ENCODE peak calls at places on chromosomes 4 and X, in ten cellular contexts. C is fibroblast of lung; D is heart left ventricle; O is DND-41; H is SK-N-SH; F is psoas muscle; X is MM.1S; B is A673; P is PC-3; Q is CD8-positive, alpha-beta T cell. R is an unnamed sample.

GRCh38 chrX:136199365-136199764 is 51.8 kb downstream of the MAP7D3 start:
- DNase-seq in C (peak), D (no peak), O (no peak), H (no peak), F (no peak), X (no peak), B (no peak), P (no peak), Q (no peak), R (no peak)

GRCh38 chrX:46220822-46221221 is 324.4 kb downstream of the ZNF674 start:
- DNase-seq in C (no peak), D (no peak), O (no peak), H (no peak), F (no peak), X (no peak), B (no peak), P (no peak), Q (no peak), R (no peak)

GRCh38 chr4:56241500-56241899 is 145.8 kb downstream of the AASDH start:
- DNase-seq in C (no peak), D (no peak), O (no peak), H (no peak), F (no peak), X (no peak), B (no peak), P (no peak), Q (no peak), R (no peak)

GRCh38 chr4:158133551-158133950 is 39.3 kb downstream of the GASK1B start:
- DNase-seq in C (no peak), D (no peak), O (no peak), H (no peak), F (no peak), X (no peak), B (no peak), P (no peak), Q (no peak), R (no peak)

GRCh38 chr4:80045831-80046230 is 27.2 kb downstream of the ANTXR2 start:
- DNase-seq in C (peak), D (no peak), O (no peak), H (no peak), F (no peak), X (no peak), B (no peak), P (no peak), Q (no peak), R (no peak)

GRCh38 chr4:17997129-17997528 is 24.4 kb downstream of the LCORL start:
- DNase-seq in C (no peak), D (no peak), O (no peak), H (no peak), F (no peak), X (no peak), B (peak), P (no peak), Q (no peak), R (no peak)

GRCh38 chr4:36841583-36842326 is 402.8 kb upstream of the NWD2 start:
- DNase-seq in C (no peak), D (no peak), O (no peak), H (no peak), F (no peak), X (no peak), B (no peak), P (peak), Q (no peak), R (no peak)

GRCh38 chr4:90080116-90080515 is 47.1 kb upstream of the CCSER1 start:
- DNase-seq in C (no peak), D (no peak), O (no peak), H (peak), F (no peak), X (peak), B (no peak), P (no peak), Q (no peak), R (no peak)

GRCh38 chr4:112147697-112148096 is 2.4 kb downstream of the FAM241A start:
- DNase-seq in C (no peak), D (peak), O (no peak), H (no peak), F (no peak), X (no peak), B (peak), P (no peak), Q (no peak), R (no peak)

GRCh38 chrX:13317366-13317765 is 2.5 kb downstream of the ATXN3L start:
- DNase-seq in C (no peak), D (no peak), O (no peak), H (no peak), F (no peak), X (no peak), B (no peak), P (no peak), Q (no peak), R (no peak)

GRCh38 chr4:123955167-123955824 is 558.7 kb downstream of the SPRY1 start:
- DNase-seq in C (no peak), D (no peak), O (no peak), H (no peak), F (no peak), X (no peak), B (no peak), P (peak), Q (no peak), R (no peak)

GRCh38 chrX:118189628-118190027 is 73.0 kb upstream of the KLHL13 start:
- DNase-seq in C (no peak), D (peak), O (no peak), H (peak), F (no peak), X (no peak), B (no peak), P (no peak), Q (no peak), R (no peak)

GRCh38 chr4:4838602-4839470 is 20.6 kb upstream of the MSX1 start:
- DNase-seq in C (no peak), D (no peak), O (no peak), H (no peak), F (no peak), X (no peak), B (no peak), P (no peak), Q (no peak), R (no peak)

GRCh38 chrX:153690466-153690865 is 2.7 kb downstream of the SLC6A8 start:
- DNase-seq in C (no peak), D (peak), O (no peak), H (no peak), F (no peak), X (no peak), B (no peak), P (no peak), Q (no peak), R (no peak)

GRCh38 chrX:13669246-13669689 is 16.3 kb downstream of the TCEANC start:
- DNase-seq in C (peak), D (peak), O (no peak), H (no peak), F (peak), X (peak), B (peak), P (peak), Q (peak), R (peak)

GRCh38 chr4:109302366-109303140 is at the start of gene COL25A1:
- DNase-seq in C (peak), D (peak), O (no peak), H (peak), F (peak), X (peak), B (peak), P (no peak), Q (peak), R (peak)

GRCh38 chrX:42107495-42108139 is 184.3 kb upstream of the CASK start:
- DNase-seq in C (no peak), D (no peak), O (no peak), H (no peak), F (no peak), X (no peak), B (no peak), P (no peak), Q (no peak), R (no peak)

GRCh38 chr4:138835833-138836521 is 179.6 kb upstream of the NOCT start:
- DNase-seq in C (peak), D (peak), O (no peak), H (peak), F (no peak), X (peak), B (peak), P (peak), Q (no peak), R (no peak)

GRCh38 chr4:37946503-37947179 is 13.6 kb upstream of the PTTG2 start:
- DNase-seq in C (no peak), D (peak), O (no peak), H (no peak), F (peak), X (no peak), B (no peak), P (no peak), Q (no peak), R (no peak)

GRCh38 chrX:96843566-96843965 is 40.1 kb upstream of the RPA4 start:
- DNase-seq in C (no peak), D (no peak), O (no peak), H (no peak), F (no peak), X (no peak), B (peak), P (no peak), Q (no peak), R (no peak)

GRCh38 chr4:139901516-139902327 is 236.1 kb downstream of the MGST2 start:
- DNase-seq in C (peak), D (no peak), O (no peak), H (peak), F (no peak), X (no peak), B (peak), P (peak), Q (no peak), R (no peak)

GRCh38 chr4:77697860-77698599 is 92.4 kb downstream of the CXCL13 start:
- DNase-seq in C (peak), D (no peak), O (no peak), H (no peak), F (no peak), X (no peak), B (peak), P (peak), Q (no peak), R (no peak)

GRCh38 chrX:24148535-24149345 is 789 bp upstream of the ZFX start:
- DNase-seq in C (peak), D (peak), O (peak), H (peak), F (peak), X (no peak), B (peak), P (peak), Q (peak), R (peak)

GRCh38 chrX:112967341-112967740 is 126.7 kb upstream of the AMOT start:
- DNase-seq in C (no peak), D (no peak), O (no peak), H (no peak), F (no peak), X (no peak), B (no peak), P (no peak), Q (no peak), R (no peak)

GRCh38 chrX:9566150-9566621 is 101.3 kb downstream of the TBL1X start:
- DNase-seq in C (peak), D (peak), O (peak), H (no peak), F (peak), X (no peak), B (peak), P (peak), Q (no peak), R (no peak)

GRCh38 chr4:7960790-7961655 is 21.4 kb upstream of the AFAP1 start:
- DNase-seq in C (peak), D (no peak), O (peak), H (peak), F (no peak), X (no peak), B (peak), P (peak), Q (peak), R (peak)

GRCh38 chr4:153822316-153822715 is 33.4 kb upstream of the SFRP2 start:
- DNase-seq in C (no peak), D (no peak), O (no peak), H (no peak), F (no peak), X (no peak), B (no peak), P (peak), Q (no peak), R (no peak)

GRCh38 chrX:153669174-153669890 is 4.3 kb downstream of the PNCK start:
- DNase-seq in C (no peak), D (no peak), O (peak), H (peak), F (no peak), X (peak), B (peak), P (peak), Q (no peak), R (no peak)

GRCh38 chr4:48108309-48109073 is 25.6 kb downstream of the TXK start:
- DNase-seq in C (no peak), D (no peak), O (no peak), H (no peak), F (no peak), X (no peak), B (no peak), P (no peak), Q (no peak), R (no peak)

GRCh38 chr4:140153744-140154571 is at the start of gene MAML3:
- DNase-seq in C (peak), D (peak), O (peak), H (peak), F (peak), X (peak), B (peak), P (peak), Q (peak), R (peak)

GRCh38 chr4:2763511-2763967 is 7.4 kb upstream of the TNIP2 start:
- DNase-seq in C (no peak), D (peak), O (no peak), H (peak), F (peak), X (no peak), B (no peak), P (no peak), Q (no peak), R (no peak)
- H3K27ac ChIP-seq in C (peak), D (peak), O (no peak), H (no peak), F (peak), X (no peak), B (no peak), P (no peak), Q (no peak), R (no peak)

GRCh38 chr4:1082215-1083182 is 30.9 kb downstream of the RNF212 start:
- DNase-seq in C (peak), D (peak), O (no peak), H (no peak), F (peak), X (peak), B (peak), P (peak), Q (no peak), R (no peak)
- H3K27ac ChIP-seq in C (no peak), D (no peak), O (no peak), H (no peak), F (no peak), X (no peak), B (no peak), P (peak), Q (no peak), R (no peak)

GRCh38 chr4:128323401-128323800 is 35.8 kb upstream of the PGRMC2 start:
- DNase-seq in C (no peak), D (no peak), O (no peak), H (no peak), F (no peak), X (no peak), B (no peak), P (peak), Q (no peak), R (no peak)
- H3K27ac ChIP-seq in C (no peak), D (no peak), O (no peak), H (peak), F (no peak), X (no peak), B (no peak), P (peak), Q (no peak), R (no peak)

DNA sequence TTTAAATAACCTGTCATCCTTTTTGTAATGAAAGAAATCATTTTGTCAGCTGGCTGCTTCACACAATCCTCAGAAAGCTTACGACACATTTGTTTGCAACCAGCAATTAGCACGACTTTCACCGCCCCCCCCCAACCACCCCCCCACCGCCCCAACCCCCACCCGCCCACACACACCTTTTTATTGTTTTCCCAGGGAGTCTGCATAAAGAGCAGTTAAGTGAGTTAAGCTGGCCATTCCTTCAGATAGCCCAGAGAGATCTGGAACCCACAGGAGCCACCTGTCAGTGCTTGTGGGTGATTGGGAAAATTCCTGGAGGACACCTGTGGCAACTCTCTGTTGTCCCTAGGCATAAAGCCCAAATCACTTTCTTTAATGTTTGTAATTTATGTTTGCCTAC is 175.7 kb upstream of the FMR1 start:
- DNase-seq in C (no peak), D (no peak), O (peak), H (no peak), F (no peak), X (no peak), B (no peak), P (no peak), Q (no peak), R (no peak)
- H3K27ac ChIP-seq in C (no peak), D (no peak), O (peak), H (no peak), F (no peak), X (no peak), B (no peak), P (no peak), Q (no peak), R (no peak)

DNA sequence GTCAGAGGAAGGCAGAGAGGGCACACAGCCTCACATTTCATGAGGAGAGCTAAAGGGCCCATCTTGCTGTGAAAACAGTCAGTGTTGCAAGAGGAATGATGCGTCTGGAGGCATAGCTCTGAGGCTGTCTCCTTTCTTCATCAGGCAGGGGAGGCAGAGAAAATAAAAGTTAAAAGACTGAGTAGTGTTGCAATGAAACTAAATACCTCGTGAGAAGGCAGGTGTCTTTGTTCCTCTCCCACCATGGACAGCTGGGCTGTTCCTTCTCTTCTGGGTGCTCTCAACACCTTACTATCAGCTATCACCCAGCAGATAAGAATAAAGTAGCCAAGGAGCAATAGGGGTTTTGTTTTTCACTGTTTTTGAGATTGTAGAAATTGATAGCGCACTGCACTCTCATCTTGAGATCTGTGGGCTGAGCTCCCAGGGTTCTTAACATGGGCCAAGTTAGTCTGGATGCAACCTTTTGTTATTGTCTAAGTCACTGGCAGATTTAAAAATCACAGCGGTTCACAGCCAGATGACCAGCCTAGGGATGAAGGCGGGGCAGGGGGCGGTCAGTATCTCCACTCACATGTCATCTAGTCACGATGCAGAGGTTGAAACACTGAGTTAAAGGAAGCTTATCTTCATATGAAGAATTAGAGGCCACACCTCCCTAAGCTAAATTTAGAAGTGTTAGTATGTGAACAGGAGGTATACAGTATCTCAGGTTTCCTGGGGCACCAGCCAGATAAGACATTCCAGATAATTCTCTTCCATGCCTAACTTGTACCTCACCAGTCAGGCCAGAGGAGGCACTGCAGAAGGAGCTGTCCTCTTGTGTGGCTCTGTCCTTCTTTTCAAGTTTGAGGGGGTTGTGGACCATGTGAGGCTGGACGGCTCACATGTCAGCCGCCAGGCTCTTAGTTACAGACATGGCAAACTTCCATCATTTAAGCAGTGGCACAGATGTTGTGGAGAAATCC is 36.9 kb downstream of the PARM1 start:
- DNase-seq in C (no peak), D (peak), O (no peak), H (peak), F (no peak), X (no peak), B (peak), P (no peak), Q (no peak), R (no peak)
- H3K27ac ChIP-seq in C (no peak), D (peak), O (no peak), H (no peak), F (peak), X (no peak), B (no peak), P (no peak), Q (no peak), R (no peak)

GRCh38 chr4:54227261-54228063 is 1.6 kb upstream of the PDGFRA start:
- DNase-seq in C (peak), D (peak), O (no peak), H (peak), F (no peak), X (no peak), B (peak), P (peak), Q (no peak), R (no peak)
- H3K27ac ChIP-seq in C (peak), D (peak), O (no peak), H (peak), F (no peak), X (no peak), B (no peak), P (no peak), Q (no peak), R (no peak)

DNA sequence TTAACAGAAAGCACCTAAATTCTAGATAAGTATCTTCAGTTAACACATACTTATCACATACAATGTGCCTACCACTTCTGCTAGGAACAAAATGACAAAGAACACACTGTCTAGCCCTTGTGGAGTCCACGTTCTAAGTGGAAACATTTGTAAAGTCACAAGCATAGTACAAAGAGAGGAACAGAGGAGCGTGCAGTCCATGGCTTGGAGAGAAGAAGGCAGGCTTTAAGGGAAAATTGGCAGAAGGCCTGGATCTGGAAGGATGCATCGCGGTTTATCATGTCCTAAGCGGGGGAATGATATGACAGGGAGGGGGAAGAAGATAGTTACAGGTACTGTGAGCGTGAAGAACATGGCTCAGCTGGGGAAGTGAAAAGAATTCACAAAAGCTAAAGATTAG is 218.0 kb downstream of the PRDM5 start:
- DNase-seq in C (no peak), D (no peak), O (no peak), H (no peak), F (no peak), X (no peak), B (no peak), P (no peak), Q (no peak), R (no peak)
- H3K27ac ChIP-seq in C (no peak), D (no peak), O (no peak), H (no peak), F (no peak), X (no peak), B (no peak), P (no peak), Q (no peak), R (no peak)

DNA sequence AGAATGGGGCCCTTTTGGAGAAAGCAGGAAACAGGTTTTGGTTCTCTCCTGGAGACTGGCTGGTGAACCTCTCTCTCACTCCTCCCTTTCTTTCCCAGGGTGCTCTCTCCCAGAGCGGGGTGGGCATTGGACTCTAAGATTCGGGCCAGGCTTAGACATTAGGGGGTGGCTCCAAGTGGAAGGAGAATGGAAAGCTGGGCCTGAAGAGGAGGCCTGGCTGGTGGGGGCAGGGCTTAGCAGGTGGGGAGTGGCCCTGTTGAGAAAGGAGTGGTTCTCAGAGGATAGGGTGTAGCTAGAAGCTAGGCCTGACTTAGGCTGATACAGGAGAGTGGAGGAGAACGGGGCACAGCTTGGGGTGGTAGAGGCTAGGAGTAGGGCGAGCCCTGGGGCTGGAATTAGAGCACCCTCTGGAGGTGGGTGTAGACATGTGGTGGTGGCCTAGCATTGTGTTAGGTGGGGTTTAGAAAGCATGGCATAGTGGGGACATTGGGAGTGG is 5.7 kb downstream of the PLP2 start:
- DNase-seq in C (no peak), D (no peak), O (no peak), H (no peak), F (no peak), X (no peak), B (no peak), P (no peak), Q (no peak), R (no peak)
- H3K27ac ChIP-seq in C (no peak), D (peak), O (no peak), H (no peak), F (peak), X (no peak), B (peak), P (no peak), Q (no peak), R (no peak)